ENCODE peak calls at places on chromosomes 1 and 21, in nine cellular contexts. G is tibial nerve, T is astrocyte of the spinal cord, O is cardiac muscle cell, B is brain microvascular endothelial cell, F is transverse colon, K is neural progenitor cell, L is fibroblast of pulmonary artery, J is coronary artery. V is an unnamed sample.
A peak's percentile ranks its signal among the peaks of the same experiment; 100 is the strongest.

GRCh38 chr1:4969556-4970129 is 315.2 kb downstream of the AJAP1 start:
- DNase-seq in L (no peak), T (no peak), F (no peak), G (no peak), J (peak; percentile 61), O (no peak), K (no peak), B (no peak), V (no peak)

GRCh38 chr1:206725053-206725963 is 40.6 kb downstream of the MAPKAPK2 start:
- DNase-seq in F (peak; percentile 60), L (peak; percentile 69), O (peak; percentile 66), T (peak; percentile 32), G (no peak), B (no peak), J (peak; percentile 55), K (peak; percentile 65), V (no peak)

GRCh38 chr1:147815503-147815902 is 55.1 kb upstream of the GJA5 start:
- DNase-seq in O (no peak), K (no peak), L (no peak), J (no peak), G (no peak), T (no peak), F (no peak), B (no peak), V (no peak)

GRCh38 chr1:3741566-3742438 is 10.4 kb upstream of the CCDC27 start:
- DNase-seq in B (no peak), O (no peak), J (no peak), K (no peak), G (no peak), F (no peak), T (no peak), L (no peak), V (no peak)

GRCh38 chr1:104238991-104239390 is 489.3 kb downstream of the AMY1C start:
- DNase-seq in T (no peak), L (no peak), O (peak; percentile 92), G (no peak), B (no peak), K (peak; percentile 72), J (no peak), F (no peak), V (no peak)

GRCh38 chr1:156346636-156347035 is 8.3 kb downstream of the TSACC start:
- DNase-seq in F (no peak), T (no peak), J (no peak), O (no peak), L (peak; percentile 40), G (no peak), B (no peak), K (no peak), V (no peak)

GRCh38 chr1:246404078-246404477 is 103.0 kb downstream of the SMYD3 start:
- DNase-seq in B (no peak), G (no peak), L (no peak), T (no peak), F (no peak), K (no peak), O (no peak), J (no peak), V (no peak)

GRCh38 chr21:45019887-45020537 is 54.4 kb upstream of the ADARB1 start:
- DNase-seq in G (no peak), T (no peak), L (no peak), O (no peak), F (no peak), J (no peak), K (no peak), B (no peak), V (no peak)

GRCh38 chr1:52725903-52726264 is 369 bp upstream of the ZYG11B start:
- DNase-seq in O (no peak), L (no peak), J (no peak), B (no peak), F (no peak), T (no peak), K (no peak), G (no peak), V (no peak)
- H3K4me3 ChIP-seq in O (peak overlapping the region; percentile 78), L (peak overlapping the region; percentile 21), J (peak overlapping the region; percentile 92), B (peak overlapping the region; percentile 46), F (peak overlapping the region; percentile 22), T (peak overlapping the region; percentile 94), K (peak overlapping the region; percentile 80), G (peak overlapping the region; percentile 81), V (peak overlapping the region; percentile 94)

DNA sequence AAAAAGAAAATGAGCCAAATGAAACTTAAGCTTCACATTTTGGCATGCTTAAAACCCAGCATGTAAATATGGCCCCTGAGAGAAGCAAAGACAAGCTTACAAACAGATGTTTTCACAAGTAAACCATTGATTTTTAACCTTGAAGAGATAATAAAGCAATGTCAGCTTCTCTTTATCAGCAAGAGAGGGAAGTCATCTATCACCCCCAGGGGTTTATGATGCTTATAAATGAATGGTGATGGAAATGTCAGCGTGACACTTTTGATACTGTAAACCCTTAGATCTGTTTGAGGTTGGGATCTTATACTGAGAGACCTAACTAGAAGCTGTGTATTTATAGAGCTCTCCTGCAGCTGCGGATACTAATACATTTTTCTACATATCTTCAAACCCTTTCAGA is 471.3 kb downstream of the PLA2G4A start:
- DNase-seq in O (peak; percentile 4), T (no peak), F (no peak), B (no peak), L (no peak), G (no peak), J (no peak), K (no peak), V (no peak)
- TF ChIP-seq CTCF in O (no peak), T (no peak), F (no peak), B (no peak), L (no peak), G (no peak), J (no peak), K (no peak), V (no peak)

GRCh38 chr1:171652234-171652822 is at the start of gene MYOC:
- DNase-seq in F (no peak), T (no peak), K (no peak), L (no peak), B (no peak), O (no peak), J (no peak), G (no peak), V (no peak)
- H3K4me3 ChIP-seq in F (no peak within 1 kb of the TSS), T (no peak within 1 kb of the TSS), K (no peak within 1 kb of the TSS), L (no peak within 1 kb of the TSS), B (no peak within 1 kb of the TSS), O (no peak within 1 kb of the TSS), J (no peak within 1 kb of the TSS), G (peak within 1 kb of the TSS; percentile 29), V (no peak within 1 kb of the TSS)

DNA sequence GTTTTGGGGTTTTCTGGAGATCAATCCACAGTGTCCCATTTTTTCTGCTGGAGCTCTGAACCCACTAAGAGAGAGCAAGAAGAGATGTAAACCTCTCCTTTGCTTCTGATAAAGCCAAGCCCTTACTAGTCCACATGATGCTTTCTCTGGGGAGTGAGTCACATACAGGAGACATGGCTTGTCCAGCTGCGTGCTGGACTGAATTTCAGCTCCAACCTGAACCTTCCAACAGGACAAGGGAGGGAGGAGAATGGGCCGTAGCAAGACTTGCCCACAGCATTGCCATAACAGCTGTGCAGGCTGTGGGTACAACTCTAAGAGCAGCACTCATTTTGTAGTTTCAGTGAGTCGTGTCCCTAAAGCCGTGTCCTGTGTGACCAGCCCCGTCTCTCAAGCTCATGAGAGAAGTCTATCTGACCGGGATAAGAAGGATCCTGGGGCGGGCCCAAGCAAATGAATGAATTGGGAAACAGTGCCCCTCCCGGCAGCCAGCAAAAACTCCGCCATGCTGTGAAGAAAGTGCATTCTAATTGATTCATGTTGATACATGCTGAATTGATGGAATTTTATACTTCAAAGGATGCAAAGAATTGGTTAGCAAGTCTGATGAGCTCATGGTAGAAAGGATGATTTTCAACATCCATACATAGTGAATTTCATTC is 195.2 kb downstream of the GABPA start:
- DNase-seq in O (no peak), K (peak; percentile 18), G (no peak), T (peak; percentile 68), F (no peak), B (peak; percentile 56), L (peak; percentile 60), J (no peak), V (no peak)
- TF ChIP-seq CTCF in O (peak; percentile 17), K (peak; percentile 21), G (no peak), T (peak; percentile 24), F (no peak), B (peak; percentile 44), L (no peak), J (no peak), V (no peak)

GRCh38 chr1:45828841-45829240 is 25.4 kb downstream of the MAST2 start:
- DNase-seq in F (no peak), B (no peak), K (no peak), G (no peak), L (no peak), J (no peak), T (no peak), O (no peak), V (no peak)

GRCh38 chr1:45820797-45821196 is 17.4 kb downstream of the MAST2 start:
- DNase-seq in L (peak; percentile 32), K (no peak), F (no peak), B (no peak), J (no peak), T (no peak), O (no peak), G (no peak), V (no peak)

GRCh38 chr1:45822644-45823043 is 19.2 kb downstream of the MAST2 start:
- DNase-seq in F (no peak), G (no peak), T (no peak), K (no peak), L (no peak), J (no peak), O (no peak), B (no peak), V (no peak)

GRCh38 chr1:45827256-45827655 is 23.8 kb downstream of the MAST2 start:
- DNase-seq in G (no peak), F (no peak), O (no peak), T (no peak), K (no peak), L (no peak), J (no peak), B (no peak), V (no peak)

GRCh38 chr1:45824607-45825006 is 21.2 kb downstream of the MAST2 start:
- DNase-seq in T (no peak), F (no peak), G (no peak), J (no peak), L (no peak), O (no peak), B (no peak), K (no peak), V (no peak)
- H3K4me3 ChIP-seq in T (no peak overlapping the region), F (no peak overlapping the region), G (no peak overlapping the region), J (no peak overlapping the region), L (no peak overlapping the region), O (no peak overlapping the region), B (no peak overlapping the region), K (no peak overlapping the region), V (no peak overlapping the region)